ENCODE peak calls at places on chromosomes 12 and 14, in nine cellular contexts. L, B, H, J, G, W, O, E and A are unnamed samples. For H3K9me3, the result is how much of the 10 kb centered on the place peaks cover.

GRCh38 chr14:61341275-61342210 is 20.2 kb downstream of the PRKCH start:
- DNase-seq in W (no peak), B (no peak), G (no peak), H (no peak), O (no peak), E (no peak), J (no peak), L (no peak), A (no peak)

GRCh38 chr14:75432406-75432805 is 4.6 kb downstream of the JDP2 start:
- DNase-seq in J (no peak), B (peak), W (no peak), L (no peak), O (no peak), G (no peak), H (no peak), E (no peak), A (no peak)

GRCh38 chr14:103074699-103075341 is 9.2 kb upstream of the LBHD2 start:
- DNase-seq in L (no peak), H (peak), E (no peak), J (peak), B (peak), O (no peak), G (peak), W (no peak), A (no peak)

GRCh38 chr12:116384629-116385485 is 107.4 kb upstream of the MED13L start:
- DNase-seq in G (no peak), B (no peak), J (no peak), L (no peak), W (no peak), O (peak), E (no peak), H (no peak), A (no peak)

GRCh38 chr14:104223810-104224515 is 85.6 kb downstream of the KIF26A start:
- DNase-seq in E (no peak), W (no peak), O (peak), G (peak), B (peak), L (no peak), H (peak), J (no peak), A (no peak)

GRCh38 chr14:49505026-49505766 is 81.0 kb downstream of the RPS29 start:
- DNase-seq in B (no peak), G (no peak), O (no peak), J (no peak), H (no peak), E (no peak), W (no peak), L (no peak), A (no peak)

GRCh38 chr12:132162508-132163031 is 18.3 kb downstream of the NOC4L start:
- DNase-seq in E (no peak), J (no peak), G (peak), L (no peak), W (no peak), O (no peak), B (no peak), H (peak), A (no peak)

GRCh38 chr12:47155457-47156166 is 75.9 kb upstream of the AMIGO2 start:
- DNase-seq in L (no peak), O (no peak), B (no peak), H (no peak), G (no peak), J (no peak), W (no peak), E (no peak), A (no peak)

GRCh38 chr14:47720281-47720680 is 44.9 kb upstream of the MDGA2 start:
- DNase-seq in J (no peak), G (no peak), W (no peak), B (no peak), O (no peak), H (no peak), L (no peak), E (no peak), A (no peak)

DNA sequence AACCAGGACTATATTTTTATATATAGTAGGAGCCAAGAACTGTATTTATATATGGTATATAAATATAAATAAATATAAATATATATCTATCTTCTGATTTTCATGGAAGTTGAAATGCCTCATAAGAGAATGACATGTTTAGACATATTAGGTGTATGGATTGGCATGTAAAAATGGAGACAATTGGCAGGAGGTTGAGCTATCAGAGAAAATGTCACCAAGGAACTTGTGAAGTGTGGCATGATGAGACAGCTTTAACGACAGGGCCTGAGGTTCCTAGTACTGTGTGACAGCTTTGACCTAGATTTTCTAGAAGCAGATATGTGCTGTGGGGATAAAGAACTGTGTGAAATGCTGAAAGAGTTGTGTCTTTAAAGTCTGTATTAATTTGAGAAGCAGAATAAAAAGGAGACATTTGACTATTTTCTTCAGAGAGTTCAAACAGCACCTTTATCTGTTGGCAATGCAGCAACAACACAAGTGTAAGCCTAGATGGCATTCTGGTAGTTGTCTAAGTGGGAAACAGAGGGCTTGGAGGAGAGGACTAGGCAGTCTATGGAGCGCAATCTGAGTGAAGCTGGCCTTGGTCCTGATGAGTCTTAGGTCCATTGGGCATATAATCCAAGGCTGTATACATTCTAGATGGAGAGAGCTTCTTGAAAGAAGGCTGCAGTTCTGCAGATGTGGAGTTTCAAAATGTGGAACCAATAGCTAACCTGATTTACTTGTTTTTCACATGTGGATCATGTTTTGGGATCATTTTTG is 47.7 kb upstream of the MDGA2 start:
- DNase-seq in O (no peak), L (no peak), B (no peak), G (no peak), J (no peak), W (no peak), E (no peak), H (no peak), A (no peak)
- TF ChIP-seq POLR2AphosphoS5 in O (no peak), L (no peak), B (no peak), G (no peak), J (no peak), W (no peak), E (no peak), H (no peak), A (no peak)

DNA sequence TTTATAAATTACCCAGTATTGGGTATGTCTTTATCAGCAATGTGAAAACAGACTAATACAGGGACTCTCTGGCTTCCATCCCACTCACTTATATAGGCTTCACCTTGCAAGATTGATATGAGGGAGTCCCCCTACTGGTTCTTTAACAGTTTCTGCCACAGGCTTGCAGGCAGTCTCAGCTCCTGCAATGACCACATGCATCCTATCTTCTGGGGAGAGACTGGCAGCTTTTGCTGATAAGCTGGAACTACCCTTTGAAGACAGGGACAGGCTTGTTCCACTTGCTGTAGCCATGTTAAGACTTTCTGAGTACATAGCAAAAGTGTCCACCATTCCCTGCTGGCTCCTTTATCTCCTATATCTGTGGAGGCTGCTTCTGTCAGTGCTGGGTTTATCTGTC is 531.7 kb upstream of the FLRT2 start:
- DNase-seq in H (no peak), G (no peak), J (no peak), W (no peak), O (no peak), E (no peak), L (no peak), B (no peak), A (no peak)
- H3K9me3 ChIP-seq in H (under half), G (under half), J (under half), W (under half), O (under half), E (under half), L (under half), B (under half), A (under half)

DNA sequence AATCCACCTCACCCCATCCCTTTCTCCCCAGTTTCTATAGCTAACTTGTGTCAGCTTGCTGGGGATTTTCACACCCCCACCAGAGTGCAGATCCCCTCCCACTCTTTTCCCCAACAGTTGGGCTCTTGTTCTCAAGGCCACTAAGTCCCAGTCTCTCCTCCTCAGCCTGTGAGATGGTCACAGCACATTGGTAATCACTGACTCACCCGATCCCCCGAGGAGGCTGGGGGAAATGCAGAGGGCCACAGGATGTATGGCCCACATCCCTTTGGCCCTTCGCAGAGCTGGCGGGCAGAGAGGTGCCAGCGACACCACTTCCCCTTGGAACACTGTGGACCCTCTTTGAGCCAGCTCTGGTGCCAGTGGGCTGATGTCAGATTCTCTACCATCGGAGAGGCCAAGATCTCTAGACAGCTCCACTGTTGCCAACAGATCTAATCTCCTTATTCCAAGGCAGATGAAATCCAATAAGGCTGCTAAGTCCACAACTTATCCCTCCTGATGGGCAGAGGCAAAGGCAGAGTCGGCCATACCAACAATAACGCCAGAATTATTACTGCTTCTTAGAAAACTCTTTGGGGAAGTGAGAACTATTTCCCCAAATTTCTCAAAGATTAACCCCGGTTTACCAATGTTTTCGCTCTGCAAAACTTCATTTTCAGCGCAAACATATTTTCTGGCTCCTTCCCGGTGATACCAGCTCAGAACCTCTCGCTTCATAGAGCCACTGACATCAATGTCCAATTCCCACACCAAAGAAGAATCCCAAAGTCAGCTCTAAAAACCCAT is 1.5 kb downstream of the FMNL3 start:
- DNase-seq in G (peak), E (no peak), B (peak), W (no peak), H (peak), L (no peak), J (no peak), O (peak), A (no peak)
- TF ChIP-seq POLR2AphosphoS5 in G (peak), E (peak), B (no peak), W (peak), H (peak), L (no peak), J (no peak), O (peak), A (no peak)

GRCh38 chr14:71123579-71124135 is 216.4 kb downstream of the PCNX1 start:
- DNase-seq in H (no peak), W (no peak), E (no peak), B (no peak), L (no peak), O (no peak), J (no peak), G (no peak), A (no peak)
- H3K9me3 ChIP-seq in H (under half), W (under half), E (under half), B (under half), L (under half), O (under half), J (under half), G (under half), A (under half)

DNA sequence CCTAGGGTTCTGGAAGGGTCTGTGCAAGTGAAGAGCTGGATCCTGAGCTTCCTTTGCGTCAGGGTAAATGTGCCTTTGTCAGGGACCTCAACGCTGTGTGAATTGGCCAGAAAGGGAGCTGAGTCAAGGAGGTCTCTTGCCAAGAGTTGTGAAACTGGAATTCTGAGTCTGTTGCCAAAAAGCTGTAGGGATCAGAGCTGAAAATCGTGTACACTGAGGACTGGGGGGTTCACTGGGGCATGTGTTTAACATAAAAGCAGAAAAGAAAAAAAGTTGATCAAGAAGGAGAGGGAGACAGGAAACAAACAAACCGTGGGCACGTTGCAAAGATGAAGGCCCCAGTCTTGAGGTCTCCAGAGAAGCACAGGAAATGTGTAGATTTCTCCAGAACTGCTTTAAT is 1081.5 kb downstream of the VRK1 start:
- DNase-seq in B (peak), E (no peak), O (no peak), L (no peak), W (no peak), G (no peak), H (no peak), J (no peak), A (peak)
- TF ChIP-seq POLR2AphosphoS5 in B (no peak), E (no peak), O (no peak), L (no peak), W (no peak), G (no peak), H (no peak), J (peak), A (peak)

GRCh38 chr14:72479471-72479931 is 414.4 kb downstream of the DPF3 start:
- DNase-seq in J (no peak), B (no peak), W (peak), L (no peak), G (no peak), E (no peak), H (no peak), O (no peak), A (no peak)

GRCh38 chr14:72480465-72481243 is 413.2 kb downstream of the DPF3 start:
- DNase-seq in L (no peak), B (no peak), J (no peak), H (no peak), G (no peak), W (peak), O (no peak), E (no peak), A (no peak)

GRCh38 chr14:72472845-72473244 is 421.1 kb downstream of the DPF3 start:
- DNase-seq in G (no peak), J (no peak), E (no peak), O (no peak), L (no peak), H (no peak), W (no peak), B (no peak), A (no peak)

GRCh38 chr14:72476657-72477499 is 417.0 kb downstream of the DPF3 start:
- DNase-seq in O (no peak), B (peak), G (no peak), W (peak), E (no peak), L (no peak), H (no peak), J (no peak), A (peak)

DNA sequence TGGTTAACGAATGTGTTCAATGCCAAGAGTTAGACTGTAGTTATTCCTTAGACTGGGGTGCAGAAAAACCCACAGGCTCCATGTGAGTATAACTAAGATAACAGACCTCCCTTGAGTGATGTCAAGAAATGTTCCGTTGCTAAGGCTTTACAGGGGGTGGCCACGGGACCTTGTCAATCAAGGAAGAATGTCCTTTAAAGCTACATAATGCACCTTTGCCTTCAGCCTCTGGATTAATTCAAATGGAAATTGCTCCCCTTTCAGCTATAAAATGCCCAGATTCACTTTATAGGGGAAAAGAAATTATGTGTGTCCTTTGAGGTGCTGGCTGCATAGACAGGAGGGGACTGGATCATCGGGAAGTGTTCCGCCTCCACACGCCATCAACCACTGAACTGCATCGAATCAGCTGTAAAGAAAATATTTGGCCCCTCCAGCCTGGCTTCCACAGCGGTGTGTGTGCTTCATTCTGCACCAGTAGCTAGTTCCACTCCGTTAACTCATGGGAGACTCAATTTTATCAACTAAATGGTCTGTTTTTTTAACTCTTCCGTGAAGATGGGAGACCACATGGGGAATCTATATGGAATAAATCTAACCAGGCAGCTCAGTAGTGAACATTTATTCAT is 415.4 kb downstream of the DPF3 start:
- DNase-seq in L (no peak), B (no peak), H (no peak), E (no peak), W (no peak), J (no peak), O (no peak), G (no peak), A (no peak)
- H3K9me3 ChIP-seq in L (under half), B (under half), H (under half), E (under half), W (under half), J (under half), O (under half), G (under half), A (under half)

GRCh38 chr12:124956571-124956970 is 32.4 kb downstream of the DHX37 start:
- DNase-seq in G (peak), B (no peak), W (no peak), E (no peak), H (no peak), O (no peak), J (no peak), L (no peak), A (no peak)
- TF ChIP-seq POLR2AphosphoS5 in G (no peak), B (no peak), W (no peak), E (no peak), H (no peak), O (no peak), J (no peak), L (no peak), A (no peak)

DNA sequence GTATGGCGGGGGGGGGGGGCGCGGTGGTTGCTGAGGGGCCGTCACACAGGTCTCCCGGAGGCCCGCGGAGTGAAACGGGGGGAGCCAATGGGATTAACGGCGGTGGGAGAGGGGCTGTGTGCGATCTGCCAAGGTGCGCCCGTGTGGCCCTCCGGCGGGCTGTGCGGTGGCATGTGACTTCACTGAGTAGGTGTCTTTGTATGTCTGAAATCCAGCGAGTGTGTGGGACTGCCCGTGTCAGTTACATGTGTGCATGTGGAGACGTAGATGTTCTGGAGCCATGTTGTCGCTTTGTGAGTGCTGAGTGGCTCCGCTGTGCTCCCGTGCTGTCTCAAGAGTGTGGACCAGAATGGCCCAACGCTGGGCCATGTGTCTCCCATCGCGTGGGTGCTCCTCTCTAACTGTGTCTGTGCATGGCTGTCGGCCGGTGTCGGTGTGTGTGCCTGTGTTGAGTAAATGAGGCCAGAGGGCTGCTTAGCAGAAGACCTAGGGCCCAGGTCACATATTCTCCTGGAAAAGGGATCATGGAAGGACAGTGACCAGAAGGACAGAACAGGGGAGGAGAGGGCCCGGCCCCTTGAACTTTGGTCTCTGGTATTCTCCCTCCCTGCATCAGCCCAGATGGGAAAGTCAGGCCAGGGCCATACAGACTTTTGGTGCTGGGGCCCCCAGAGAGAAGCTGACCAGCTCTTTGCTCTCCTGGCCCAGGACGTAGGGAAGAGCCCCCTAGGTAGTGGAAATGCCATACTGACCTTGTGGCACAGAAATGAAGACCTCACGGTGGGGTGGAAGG is 1.6 kb downstream of the PTMS start:
- DNase-seq in B (no peak), O (peak), E (no peak), G (peak), H (no peak), W (no peak), L (no peak), J (no peak), A (peak)
- H3K9me3 ChIP-seq in B (under half), O (under half), E (under half), G (under half), H (under half), W (under half), L (under half), J (under half), A (under half)